ENCODE peak calls at places on chromosomes 7 and 10, in nine cellular contexts. R, O, P, A, Q, C, T, E and J are unnamed samples.

GRCh38 chr7:124718032-124718766 is 47.4 kb downstream of the GPR37 start:
- DNase-seq in R (no peak), O (no peak), P (no peak), A (no peak), Q (no peak), C (no peak), T (no peak), E (no peak), J (no peak)

GRCh38 chr7:3482147-3482921 is 181.3 kb downstream of the SDK1 start:
- DNase-seq in R (no peak), O (no peak), P (peak), A (no peak), Q (no peak), C (no peak), T (peak), E (no peak), J (no peak)

GRCh38 chr7:95749044-95749443 is 23.3 kb upstream of the DYNC1I1 start:
- DNase-seq in R (no peak), O (no peak), P (no peak), A (no peak), Q (no peak), C (no peak), T (no peak), E (no peak), J (no peak)

GRCh38 chr7:41029072-41029492 is 673.8 kb downstream of the INHBA start:
- DNase-seq in R (no peak), O (no peak), P (no peak), A (no peak), Q (no peak), C (no peak), T (no peak), E (no peak), J (no peak)

GRCh38 chr10:132722980-132723970 is 62.7 kb downstream of the NKX6-2 start:
- DNase-seq in R (no peak), O (no peak), P (no peak), A (no peak), Q (no peak), C (no peak), T (no peak), E (no peak), J (no peak)

GRCh38 chr10:97796651-97797050 is 24.9 kb upstream of the SFRP5 start:
- DNase-seq in R (no peak), O (no peak), P (no peak), A (no peak), Q (no peak), C (no peak), T (no peak), E (no peak), J (no peak)

GRCh38 chr10:110212119-110213006 is 5.0 kb downstream of the MXI1 start:
- DNase-seq in R (peak), O (no peak), P (peak), A (peak), Q (peak), C (no peak), T (peak), E (no peak), J (no peak)

GRCh38 chr10:69232252-69232651 is 12.1 kb downstream of the HKDC1 start:
- DNase-seq in R (no peak), O (no peak), P (peak), A (no peak), Q (peak), C (no peak), T (no peak), E (no peak), J (no peak)

GRCh38 chr7:99258501-99258900 is 14.1 kb upstream of the MYH16 start:
- DNase-seq in R (no peak), O (no peak), P (no peak), A (no peak), Q (no peak), C (no peak), T (no peak), E (no peak), J (no peak)

GRCh38 chr7:641269-641671 is 85.2 kb upstream of the DNAAF5 start:
- DNase-seq in R (no peak), O (no peak), P (no peak), A (no peak), Q (no peak), C (no peak), T (peak), E (no peak), J (no peak)

GRCh38 chr7:139823855-139824670 is 5.0 kb upstream of the TBXAS1 start:
- DNase-seq in R (no peak), O (no peak), P (no peak), A (no peak), Q (no peak), C (peak), T (no peak), E (no peak), J (no peak)

GRCh38 chr10:70331486-70332268 is 47.9 kb upstream of the NPFFR1 start:
- DNase-seq in R (peak), O (no peak), P (peak), A (peak), Q (peak), C (no peak), T (peak), E (peak), J (no peak)

GRCh38 chr7:115805458-115805857 is 225.1 kb downstream of the TFEC start:
- DNase-seq in R (no peak), O (no peak), P (no peak), A (no peak), Q (no peak), C (no peak), T (no peak), E (no peak), J (no peak)

GRCh38 chr7:107694395-107694794 is 33.8 kb downstream of the SLC26A4 start:
- DNase-seq in R (no peak), O (no peak), P (no peak), A (no peak), Q (no peak), C (no peak), T (no peak), E (peak), J (no peak)

GRCh38 chr7:96789914-96790313 is 80.3 kb upstream of the SEM1 start:
- DNase-seq in R (no peak), O (no peak), P (no peak), A (no peak), Q (no peak), C (no peak), T (no peak), E (no peak), J (no peak)

GRCh38 chr10:80501913-80502521 is 35.7 kb upstream of the SH2D4B start:
- DNase-seq in R (peak), O (no peak), P (no peak), A (no peak), Q (peak), C (no peak), T (no peak), E (no peak), J (no peak)

GRCh38 chr10:14839305-14839695 is 1.2 kb downstream of the HSPA14 start:
- DNase-seq in R (no peak), O (no peak), P (peak), A (no peak), Q (peak), C (no peak), T (no peak), E (no peak), J (no peak)

GRCh38 chr7:2465928-2466327 is 10.3 kb downstream of the GRIFIN start:
- DNase-seq in R (no peak), O (no peak), P (no peak), A (no peak), Q (no peak), C (no peak), T (no peak), E (no peak), J (no peak)

GRCh38 chr7:34168013-34168412 is 262.7 kb downstream of the BMPER start:
- DNase-seq in R (no peak), O (no peak), P (no peak), A (no peak), Q (no peak), C (no peak), T (no peak), E (no peak), J (no peak)

GRCh38 chr10:118523775-118524174 is 71.7 kb downstream of the PRLHR start:
- DNase-seq in R (no peak), O (no peak), P (no peak), A (no peak), Q (no peak), C (peak), T (no peak), E (no peak), J (no peak)

GRCh38 chr7:27466703-27467102 is 196.0 kb downstream of the HIBADH start:
- DNase-seq in R (no peak), O (no peak), P (no peak), A (no peak), Q (no peak), C (no peak), T (no peak), E (no peak), J (no peak)

GRCh38 chr10:30359373-30360206 is 10.5 kb upstream of the MTPAP start:
- DNase-seq in R (peak), O (peak), P (peak), A (peak), Q (peak), C (no peak), T (peak), E (no peak), J (no peak)

GRCh38 chr7:43586251-43586900 is 3.5 kb downstream of the STK17A start:
- DNase-seq in R (no peak), O (no peak), P (no peak), A (no peak), Q (no peak), C (no peak), T (no peak), E (no peak), J (no peak)

GRCh38 chr10:44853148-44853734 is 57.9 kb upstream of the TMEM72 start:
- DNase-seq in R (no peak), O (no peak), P (no peak), A (no peak), Q (no peak), C (peak), T (no peak), E (no peak), J (no peak)

GRCh38 chr7:129222064-129222463 is 2.8 kb upstream of the AHCYL2 start:
- DNase-seq in R (no peak), O (no peak), P (no peak), A (peak), Q (no peak), C (no peak), T (no peak), E (no peak), J (no peak)

GRCh38 chr7:55024776-55025175 is 6.0 kb downstream of the EGFR start:
- DNase-seq in R (no peak), O (no peak), P (no peak), A (no peak), Q (no peak), C (no peak), T (no peak), E (no peak), J (no peak)

GRCh38 chr10:96789571-96790108 is 42.5 kb upstream of the LCOR start:
- DNase-seq in R (no peak), O (no peak), P (no peak), A (no peak), Q (no peak), C (no peak), T (peak), E (no peak), J (no peak)

GRCh38 chr7:74372511-74373111 is 81.1 kb upstream of the GTF2IRD1 start:
- DNase-seq in R (no peak), O (no peak), P (peak), A (peak), Q (no peak), C (no peak), T (no peak), E (no peak), J (no peak)

GRCh38 chr10:58531084-58531695 is 18.5 kb downstream of the BICC1 start:
- DNase-seq in R (peak), O (no peak), P (peak), A (peak), Q (no peak), C (no peak), T (peak), E (no peak), J (no peak)

GRCh38 chr7:90111-91063 is 102.0 kb upstream of the FAM20C start:
- DNase-seq in R (no peak), O (no peak), P (no peak), A (peak), Q (no peak), C (no peak), T (no peak), E (no peak), J (no peak)

GRCh38 chr7:139692723-139693122 is 85.1 kb downstream of the HIPK2 start:
- DNase-seq in R (peak), O (no peak), P (no peak), A (no peak), Q (no peak), C (no peak), T (no peak), E (no peak), J (no peak)

GRCh38 chr7:55100172-55100961 is 81.5 kb downstream of the EGFR start:
- DNase-seq in R (peak), O (no peak), P (peak), A (peak), Q (no peak), C (peak), T (no peak), E (no peak), J (peak)

GRCh38 chr10:49631975-49632374 is 18.1 kb downstream of the CHAT start:
- DNase-seq in R (no peak), O (no peak), P (no peak), A (no peak), Q (peak), C (no peak), T (no peak), E (no peak), J (peak)

GRCh38 chr7:81625311-81625651 is 144.6 kb downstream of the HGF start:
- DNase-seq in R (no peak), O (no peak), P (no peak), A (no peak), Q (no peak), C (no peak), T (no peak), E (no peak), J (no peak)

GRCh38 chr7:149732611-149733010 is 40.8 kb downstream of the ZNF467 start:
- DNase-seq in R (no peak), O (no peak), P (no peak), A (no peak), Q (peak), C (no peak), T (no peak), E (no peak), J (no peak)

GRCh38 chr7:155796381-155797261 is 15.6 kb downstream of the SHH start:
- DNase-seq in R (peak), O (peak), P (peak), A (no peak), Q (peak), C (no peak), T (peak), E (no peak), J (no peak)

GRCh38 chr10:28963539-28964221 is 286.4 kb downstream of the BAMBI start:
- DNase-seq in R (no peak), O (no peak), P (no peak), A (no peak), Q (no peak), C (no peak), T (no peak), E (no peak), J (no peak)

GRCh38 chr7:45626441-45627430 is 52.6 kb downstream of the ADCY1 start:
- DNase-seq in R (no peak), O (no peak), P (no peak), A (no peak), Q (no peak), C (peak), T (no peak), E (no peak), J (no peak)

GRCh38 chr7:53094827-53095226 is 59.4 kb downstream of the POM121L12 start:
- DNase-seq in R (no peak), O (no peak), P (no peak), A (no peak), Q (no peak), C (no peak), T (no peak), E (no peak), J (no peak)

DNA sequence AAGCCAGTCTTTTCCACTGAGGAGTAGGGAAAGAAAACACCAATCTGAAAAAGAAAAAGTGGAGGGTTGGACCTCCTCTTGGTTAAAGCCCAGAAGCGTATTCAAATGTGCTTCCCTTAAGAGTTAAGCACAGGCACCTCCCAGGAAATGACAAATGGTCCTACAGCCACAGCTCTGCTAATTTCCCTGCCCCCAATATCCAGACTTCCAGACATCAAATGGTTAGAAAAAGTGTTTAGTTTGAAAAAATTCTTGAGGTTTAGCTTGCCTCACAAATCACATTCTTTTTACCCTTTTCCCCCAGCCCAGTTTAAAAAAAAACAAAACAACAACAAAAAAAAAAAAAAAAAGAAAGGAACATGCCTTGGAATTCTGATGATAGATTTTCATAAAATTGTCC is 19.0 kb upstream of the COL1A2 start:
- DNase-seq in R (no peak), O (no peak), P (no peak), A (peak), Q (no peak), C (no peak), T (no peak), E (no peak), J (no peak)
- TF ChIP-seq POLR2A in R (no peak), O (no peak), P (no peak), A (no peak), Q (no peak), C (no peak), T (no peak), E (no peak), J (no peak)

GRCh38 chr10:33326897-33327296 is 7.6 kb downstream of the NRP1 start:
- DNase-seq in R (no peak), O (no peak), P (no peak), A (no peak), Q (no peak), C (no peak), T (no peak), E (no peak), J (no peak)

GRCh38 chr10:33315891-33316290 is 18.6 kb downstream of the NRP1 start:
- DNase-seq in R (no peak), O (no peak), P (no peak), A (no peak), Q (no peak), C (no peak), T (no peak), E (no peak), J (no peak)

GRCh38 chr10:33320288-33320687 is 14.2 kb downstream of the NRP1 start:
- DNase-seq in R (no peak), O (no peak), P (no peak), A (no peak), Q (no peak), C (no peak), T (no peak), E (no peak), J (no peak)

GRCh38 chr10:33325929-33326328 is 8.5 kb downstream of the NRP1 start:
- DNase-seq in R (no peak), O (no peak), P (no peak), A (no peak), Q (no peak), C (no peak), T (no peak), E (no peak), J (no peak)

DNA sequence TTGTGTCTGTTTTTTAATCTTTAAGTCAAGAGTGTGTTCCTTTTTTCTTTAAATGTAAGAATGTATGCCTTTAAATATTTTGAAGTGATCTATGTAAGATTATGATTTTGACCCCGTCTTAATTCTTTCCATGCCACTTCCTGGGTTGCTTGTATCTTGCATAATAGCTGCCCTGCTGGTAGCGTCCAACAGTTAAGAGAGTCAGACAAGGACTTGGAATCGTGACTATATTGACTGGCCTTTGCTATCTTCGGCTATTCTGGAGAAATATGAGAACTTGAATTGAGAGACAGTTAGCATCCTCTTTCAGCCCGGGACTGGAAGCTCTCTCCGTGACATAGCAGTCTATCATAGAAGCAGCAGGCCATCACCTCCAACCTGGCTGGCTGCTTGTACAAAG is 13.0 kb downstream of the NRP1 start:
- DNase-seq in R (no peak), O (no peak), P (no peak), A (no peak), Q (no peak), C (no peak), T (no peak), E (no peak), J (no peak)
- TF ChIP-seq POLR2AphosphoS5 in R (no peak), O (no peak), P (no peak), A (no peak), Q (no peak), C (no peak), T (no peak), E (no peak), J (no peak)

GRCh38 chr7:158747408-158747807 is 42.8 kb upstream of the NCAPG2 start:
- DNase-seq in R (no peak), O (no peak), P (no peak), A (no peak), Q (no peak), C (no peak), T (no peak), E (no peak), J (no peak)

GRCh38 chr7:158750702-158751101 is 46.1 kb upstream of the NCAPG2 start:
- DNase-seq in R (no peak), O (no peak), P (no peak), A (no peak), Q (no peak), C (no peak), T (no peak), E (no peak), J (no peak)

GRCh38 chr7:158746957-158747356 is 42.4 kb upstream of the NCAPG2 start:
- DNase-seq in R (no peak), O (no peak), P (no peak), A (no peak), Q (no peak), C (no peak), T (no peak), E (no peak), J (no peak)

GRCh38 chr7:158749396-158749795 is 44.8 kb upstream of the NCAPG2 start:
- DNase-seq in R (no peak), O (no peak), P (no peak), A (no peak), Q (no peak), C (no peak), T (no peak), E (no peak), J (no peak)

GRCh38 chr7:158748335-158748734 is 43.7 kb upstream of the NCAPG2 start:
- DNase-seq in R (no peak), O (no peak), P (no peak), A (no peak), Q (no peak), C (no peak), T (no peak), E (no peak), J (no peak)
- TF ChIP-seq POLR2A in R (no peak), O (no peak), P (no peak), A (no peak), Q (no peak), C (no peak), T (no peak), E (no peak), J (no peak)

GRCh38 chr7:118844748-118845147 is 620.2 kb downstream of the ANKRD7 start:
- DNase-seq in R (no peak), O (no peak), P (no peak), A (no peak), Q (no peak), C (no peak), T (no peak), E (no peak), J (no peak)
- TF ChIP-seq POLR2AphosphoS5 in R (no peak), O (no peak), P (no peak), A (no peak), Q (no peak), C (no peak), T (no peak), E (no peak), J (no peak)

DNA sequence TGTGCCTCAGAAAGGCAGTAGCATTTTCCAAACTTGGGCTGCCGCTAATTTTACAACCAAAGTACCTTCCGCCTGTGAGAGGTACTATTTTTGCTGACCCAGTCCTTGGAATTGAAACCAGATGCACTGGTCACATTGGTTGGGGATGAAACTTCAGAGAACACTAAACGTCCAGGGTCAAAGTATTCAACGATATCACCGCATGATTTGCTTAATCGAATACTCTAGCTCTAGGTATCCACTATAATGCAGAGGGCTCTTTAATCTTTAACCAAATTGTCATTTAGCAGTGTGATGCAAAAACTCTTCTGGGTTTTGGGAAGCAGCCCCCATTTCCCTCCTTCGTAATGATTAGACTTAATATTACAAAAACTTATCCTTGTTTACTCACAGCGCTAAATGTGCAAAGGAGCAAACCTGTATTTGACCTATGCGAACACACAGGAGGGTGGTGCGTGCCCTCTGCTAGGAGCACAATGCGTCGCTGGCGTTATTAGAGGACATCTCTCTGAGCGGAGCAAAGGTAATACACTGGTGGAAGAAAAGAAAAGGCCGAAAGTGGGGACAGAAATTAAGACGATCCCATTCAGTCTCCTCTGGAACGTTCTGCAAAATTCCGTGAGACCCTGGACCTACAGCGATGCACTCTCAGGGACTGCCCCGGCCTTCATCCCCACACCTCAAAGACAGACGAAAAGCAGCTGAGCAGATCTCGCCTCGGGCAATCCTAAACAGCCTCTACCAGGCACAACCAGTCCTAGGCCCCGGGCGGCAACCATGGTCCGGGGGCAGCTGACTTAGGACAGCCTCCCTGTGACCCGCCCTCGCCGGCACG is 916 bp upstream of the EEPD1 start:
- DNase-seq in R (no peak), O (no peak), P (no peak), A (no peak), Q (no peak), C (no peak), T (no peak), E (no peak), J (no peak)
- TF ChIP-seq POLR2A in R (no peak), O (no peak), P (peak), A (no peak), Q (no peak), C (no peak), T (peak), E (no peak), J (no peak)